ENCODE peak calls at places on chromosomes 11 and 22, in nine cellular contexts. U, M, O, T, Z, V, X, S and R are unnamed samples.

GRCh38 chr11:100515087-100515486 is 172.0 kb upstream of the ARHGAP42 start:
- DNase-seq in U (no peak), T (no peak), X (no peak), V (no peak), M (no peak), S (no peak), O (no peak), Z (peak), R (no peak)

GRCh38 chr22:42172385-42173172 is 42.0 kb upstream of the CYP2D6 start:
- DNase-seq in T (peak), V (no peak), O (no peak), X (no peak), S (no peak), U (no peak), M (no peak), Z (peak), R (no peak)

GRCh38 chr22:50342651-50343540 is at the start of gene PPP6R2:
- DNase-seq in X (peak), Z (peak), S (peak), O (peak), V (peak), U (peak), T (peak), M (peak), R (peak)

GRCh38 chr11:76266269-76266668 is 60.0 kb upstream of the WNT11 start:
- DNase-seq in T (no peak), U (no peak), M (no peak), S (peak), V (no peak), Z (no peak), X (no peak), O (no peak), R (no peak)

GRCh38 chr22:22410121-22410520 is 98.4 kb downstream of the ZNF280B start:
- DNase-seq in V (no peak), T (no peak), O (peak), S (no peak), X (no peak), U (no peak), M (peak), Z (no peak), R (no peak)

GRCh38 chr11:73425118-73425517 is 48.9 kb downstream of the RELT start:
- DNase-seq in M (no peak), S (no peak), U (no peak), O (no peak), V (no peak), X (no peak), Z (no peak), T (no peak), R (no peak)

GRCh38 chr22:50247748-50248147 is 2.9 kb upstream of the TUBGCP6 start:
- DNase-seq in X (no peak), S (no peak), O (no peak), V (peak), T (no peak), M (no peak), Z (peak), U (peak), R (no peak)

GRCh38 chr11:79686703-79687419 is 246.0 kb upstream of the TENM4 start:
- DNase-seq in O (no peak), T (no peak), X (no peak), S (no peak), V (no peak), U (no peak), Z (no peak), M (no peak), R (no peak)

GRCh38 chr11:126268361-126268707 is 361 bp downstream of the SRPRA start:
- DNase-seq in U (peak), V (no peak), T (no peak), O (no peak), X (no peak), Z (peak), M (no peak), S (no peak), R (no peak)

GRCh38 chr22:31474743-31475142 is 14.9 kb downstream of the EIF4ENIF1 start:
- DNase-seq in M (no peak), O (no peak), X (no peak), T (no peak), Z (no peak), S (no peak), V (no peak), U (no peak), R (no peak)

GRCh38 chr11:82939456-82939855 is 37.9 kb downstream of the DDIAS start:
- DNase-seq in U (no peak), O (no peak), M (no peak), V (no peak), S (no peak), Z (no peak), T (no peak), X (no peak), R (no peak)

GRCh38 chr11:1258401-1259075 is 35.7 kb downstream of the MUC5B start:
- DNase-seq in M (no peak), O (no peak), X (no peak), T (no peak), S (no peak), U (no peak), V (no peak), Z (no peak), R (no peak)

GRCh38 chr11:46273511-46274205 is 3.8 kb upstream of the CREB3L1 start:
- DNase-seq in Z (no peak), V (no peak), X (no peak), T (peak), S (no peak), U (no peak), O (no peak), M (no peak), R (peak)

GRCh38 chr11:37849731-37850130 is 1251.7 kb upstream of the RAG2 start:
- DNase-seq in V (no peak), Z (no peak), T (no peak), S (no peak), O (no peak), M (no peak), U (no peak), X (no peak), R (no peak)

GRCh38 chr11:75317446-75318122 is 33.9 kb downstream of the ARRB1 start:
- DNase-seq in U (no peak), O (no peak), Z (no peak), V (no peak), M (no peak), X (no peak), S (no peak), T (no peak), R (no peak)

GRCh38 chr22:24503137-24503850 is 8.2 kb downstream of the UPB1 start:
- DNase-seq in V (peak), Z (peak), U (peak), M (peak), X (peak), O (peak), T (no peak), S (peak), R (peak)

GRCh38 chr11:132866783-132867545 is 665.3 kb downstream of the OPCML start:
- DNase-seq in U (no peak), X (no peak), Z (no peak), S (no peak), T (no peak), O (no peak), V (no peak), M (no peak), R (no peak)

GRCh38 chr11:133577403-133577802 is 45.1 kb upstream of the OPCML start:
- DNase-seq in U (no peak), Z (no peak), M (no peak), X (no peak), V (no peak), T (no peak), S (no peak), O (no peak), R (no peak)

GRCh38 chr11:118081241-118081958 is 4.5 kb downstream of the TMPRSS4 start:
- DNase-seq in Z (no peak), S (no peak), U (no peak), M (no peak), T (no peak), X (no peak), O (no peak), V (no peak), R (no peak)

GRCh38 chr11:72314199-72314598 is 70.2 kb upstream of the PHOX2A start:
- DNase-seq in X (no peak), T (no peak), V (no peak), O (no peak), U (no peak), S (no peak), Z (no peak), M (no peak), R (no peak)

GRCh38 chr11:111299111-111300026 is 1.0 kb downstream of the POU2AF3 start:
- DNase-seq in S (peak), M (peak), Z (peak), O (no peak), U (peak), X (no peak), T (peak), V (no peak), R (no peak)

GRCh38 chr22:24433868-24434471 is 6.6 kb downstream of the ADORA2A start:
- DNase-seq in U (no peak), T (no peak), M (no peak), X (no peak), S (peak), Z (peak), V (no peak), O (no peak), R (no peak)

GRCh38 chr11:11036185-11037161 is 178.6 kb upstream of the ZBED5 start:
- DNase-seq in V (no peak), T (peak), Z (peak), M (no peak), O (peak), U (peak), X (no peak), S (peak), R (peak)

GRCh38 chr11:60305906-60306619 is 21.0 kb upstream of the MS4A6E start:
- DNase-seq in V (no peak), M (no peak), Z (no peak), U (no peak), S (no peak), O (no peak), T (no peak), X (no peak), R (no peak)

GRCh38 chr11:13668957-13669521 is 571 bp downstream of the FAR1 start:
- DNase-seq in M (no peak), U (peak), Z (no peak), X (peak), V (peak), T (no peak), S (peak), O (peak), R (peak)

GRCh38 chr11:116885951-116886629 is 48.7 kb upstream of the APOA1 start:
- DNase-seq in T (no peak), O (no peak), V (no peak), U (no peak), X (no peak), S (no peak), M (no peak), Z (no peak), R (no peak)

GRCh38 chr22:44195189-44195871 is 14.6 kb downstream of the PARVG start:
- DNase-seq in U (no peak), Z (no peak), X (no peak), T (no peak), V (no peak), O (no peak), S (no peak), M (no peak), R (no peak)

GRCh38 chr11:27703453-27703852 is 3.2 kb upstream of the BDNF start:
- DNase-seq in U (no peak), V (no peak), O (no peak), S (no peak), T (no peak), X (no peak), M (no peak), Z (no peak), R (no peak)

GRCh38 chr11:107848345-107848744 is 10.2 kb downstream of the SLC35F2 start:
- DNase-seq in S (no peak), X (no peak), T (no peak), M (no peak), O (no peak), Z (no peak), U (no peak), V (no peak), R (no peak)

GRCh38 chr22:11627798-11628650 is 3900.0 kb upstream of the OR11H1 start:
- DNase-seq in O (peak), Z (peak), T (no peak), U (no peak), M (no peak), X (no peak), S (no peak), V (no peak), R (no peak)